ENCODE peak calls at places on chromosome 19, in seven cellular contexts. O, P, F, W, U, M and Y are unnamed samples.

GRCh38 chr19:7857727-7858701 is 16.2 kb downstream of the PRR36 start:
- DNase-seq in O (no peak), P (no peak), F (no peak), W (no peak), U (no peak), M (peak), Y (no peak)

GRCh38 chr19:35000647-35001501 is 751 bp downstream of the GRAMD1A start:
- DNase-seq in O (peak), P (peak), F (peak), W (no peak), U (peak), M (no peak), Y (no peak)

GRCh38 chr19:31349160-31349881 is at the start of gene TSHZ3:
- DNase-seq in O (peak), P (peak), F (peak), W (no peak), U (no peak), M (peak), Y (peak)

GRCh38 chr19:39411832-39412099 is 703 bp upstream of the PLEKHG2 start:
- DNase-seq in O (peak), P (peak), F (peak), W (peak), U (peak), M (peak), Y (peak)

GRCh38 chr19:38978315-38978689 is 2.8 kb upstream of the FBXO17 start:
- DNase-seq in O (no peak), P (no peak), F (no peak), W (no peak), U (no peak), M (no peak), Y (no peak)

GRCh38 chr19:33310606-33311325 is 8.4 kb upstream of the CEBPA start:
- DNase-seq in O (no peak), P (no peak), F (no peak), W (no peak), U (no peak), M (no peak), Y (no peak)

GRCh38 chr19:7806234-7806633 is 23.8 kb upstream of the EVI5L start:
- DNase-seq in O (no peak), P (no peak), F (no peak), W (no peak), U (no peak), M (no peak), Y (no peak)

GRCh38 chr19:10612515-10613119 is 12.7 kb upstream of the SLC44A2 start:
- DNase-seq in O (no peak), P (peak), F (no peak), W (peak), U (no peak), M (no peak), Y (no peak)

GRCh38 chr19:38626401-38626800 is 7.4 kb downstream of the EIF3K start:
- DNase-seq in O (no peak), P (no peak), F (no peak), W (no peak), U (no peak), M (no peak), Y (no peak)

GRCh38 chr19:47644743-47645499 is 36.0 kb downstream of the BICRA start:
- DNase-seq in O (no peak), P (no peak), F (no peak), W (no peak), U (no peak), M (no peak), Y (no peak)

GRCh38 chr19:11279505-11280236 is 16.3 kb upstream of the TSPAN16 start:
- DNase-seq in O (peak), P (no peak), F (no peak), W (peak), U (no peak), M (no peak), Y (no peak)

GRCh38 chr19:35136231-35136630 is 1.4 kb upstream of the LGI4 start:
- DNase-seq in O (no peak), P (no peak), F (no peak), W (no peak), U (no peak), M (no peak), Y (no peak)

GRCh38 chr19:38304866-38305429 is 897 bp downstream of the C19orf33 start:
- DNase-seq in O (no peak), P (peak), F (peak), W (no peak), U (peak), M (no peak), Y (peak)

GRCh38 chr19:49924004-49924880 is 4.8 kb upstream of the ATF5 start:
- DNase-seq in O (no peak), P (no peak), F (no peak), W (no peak), U (peak), M (no peak), Y (no peak)

GRCh38 chr19:17402982-17403855 is 2.2 kb downstream of the BST2 start:
- DNase-seq in O (peak), P (no peak), F (peak), W (peak), U (no peak), M (peak), Y (peak)

GRCh38 chr19:34313188-34313587 is 51.8 kb upstream of the GPI start:
- DNase-seq in O (no peak), P (peak), F (no peak), W (no peak), U (no peak), M (no peak), Y (peak)

GRCh38 chr19:30870861-30871260 is 478.4 kb downstream of the TSHZ3 start:
- DNase-seq in O (no peak), P (no peak), F (no peak), W (no peak), U (no peak), M (no peak), Y (peak)

GRCh38 chr19:39546599-39546998 is 6.6 kb upstream of the EID2 start:
- DNase-seq in O (no peak), P (no peak), F (no peak), W (no peak), U (no peak), M (no peak), Y (no peak)

GRCh38 chr19:33795370-33796163 is 1.1 kb upstream of the KCTD15 start:
- DNase-seq in O (peak), P (peak), F (peak), W (peak), U (peak), M (peak), Y (peak)

GRCh38 chr19:34263745-34264237 is 9.4 kb downstream of the GARRE1 start:
- DNase-seq in O (no peak), P (no peak), F (no peak), W (no peak), U (no peak), M (no peak), Y (no peak)

GRCh38 chr19:15187026-15188007 is 13.5 kb downstream of the NOTCH3 start:
- DNase-seq in O (no peak), P (no peak), F (no peak), W (no peak), U (peak), M (no peak), Y (no peak)

GRCh38 chr19:5960005-5961001 is 17.6 kb downstream of the RANBP3 start:
- DNase-seq in O (no peak), P (no peak), F (no peak), W (no peak), U (no peak), M (no peak), Y (no peak)

GRCh38 chr19:23522431-23522830 is 127.2 kb upstream of the ZNF91 start:
- DNase-seq in O (no peak), P (no peak), F (no peak), W (no peak), U (no peak), M (no peak), Y (no peak)

GRCh38 chr19:9885077-9885552 is 50.0 kb downstream of the PIN1 start:
- DNase-seq in O (no peak), P (peak), F (no peak), W (no peak), U (peak), M (no peak), Y (no peak)

GRCh38 chr19:19581391-19581790 is 37.1 kb downstream of the PBX4 start:
- DNase-seq in O (no peak), P (no peak), F (no peak), W (no peak), U (no peak), M (no peak), Y (no peak)

GRCh38 chr19:38658462-38659306 is 11.2 kb downstream of the ACTN4 start:
- DNase-seq in O (no peak), P (peak), F (peak), W (no peak), U (peak), M (no peak), Y (peak)

GRCh38 chr19:29485293-29485692 is 40.5 kb upstream of the VSTM2B start:
- DNase-seq in O (no peak), P (no peak), F (no peak), W (no peak), U (no peak), M (no peak), Y (no peak)

GRCh38 chr19:7748756-7749155 is 1.4 kb upstream of the CD209 start:
- DNase-seq in O (no peak), P (peak), F (no peak), W (no peak), U (peak), M (no peak), Y (peak)

GRCh38 chr19:49807888-49808675 is 5.0 kb downstream of the FUZ start:
- DNase-seq in O (no peak), P (no peak), F (no peak), W (no peak), U (no peak), M (no peak), Y (no peak)

GRCh38 chr19:27738569-27739193 is 1474.3 kb downstream of the UQCRFS1 start:
- DNase-seq in O (no peak), P (no peak), F (no peak), W (no peak), U (no peak), M (no peak), Y (no peak)

GRCh38 chr19:288911-289310 is 2.3 kb downstream of the PLPP2 start:
- DNase-seq in O (no peak), P (no peak), F (no peak), W (no peak), U (no peak), M (no peak), Y (no peak)

GRCh38 chr19:47564081-47564480 is 8.9 kb downstream of the ZNF541 start:
- DNase-seq in O (no peak), P (no peak), F (no peak), W (no peak), U (peak), M (no peak), Y (no peak)

GRCh38 chr19:345320-345879 is 804 bp upstream of the MIER2 start:
- DNase-seq in O (no peak), P (no peak), F (no peak), W (no peak), U (no peak), M (no peak), Y (no peak)

GRCh38 chr19:29497241-29497640 is 28.6 kb upstream of the VSTM2B start:
- DNase-seq in O (no peak), P (no peak), F (no peak), W (no peak), U (no peak), M (no peak), Y (no peak)

DNA sequence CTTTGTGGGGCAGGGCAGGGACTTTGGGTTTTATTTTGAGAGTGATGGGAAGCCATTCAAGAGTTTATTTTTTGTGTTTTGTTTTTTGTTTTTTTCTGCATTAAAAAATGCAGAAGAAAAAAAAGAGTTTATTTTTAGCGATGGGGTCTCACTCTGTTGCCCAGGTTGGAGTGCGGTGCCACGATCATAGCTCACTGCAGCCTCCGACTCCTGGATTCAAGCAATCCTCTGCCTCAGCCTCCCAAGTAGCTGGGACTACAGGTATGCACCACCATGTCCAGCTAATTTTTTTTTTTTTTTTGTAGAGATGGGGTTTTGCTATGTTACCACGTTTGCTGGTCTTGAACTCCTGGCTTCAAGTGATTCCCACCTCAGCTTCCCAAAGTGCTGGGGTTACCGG is 12.5 kb upstream of the CA11 start:
- DNase-seq in O (no peak), P (no peak), F (no peak), W (no peak), U (no peak), M (no peak), Y (no peak)
- TF ChIP-seq CTCF in O (no peak), P (no peak), F (no peak), W (no peak), U (no peak), M (no peak), Y (no peak)

GRCh38 chr19:44777715-44778347 is at the start of gene CBLC:
- DNase-seq in O (no peak), P (no peak), F (no peak), W (peak), U (peak), M (no peak), Y (peak)
- TF ChIP-seq CTCF in O (no peak), P (no peak), F (no peak), W (no peak), U (no peak), M (peak), Y (no peak)

GRCh38 chr19:4449022-4449825 is 8.4 kb downstream of the UBXN6 start:
- DNase-seq in O (no peak), P (no peak), F (no peak), W (no peak), U (no peak), M (no peak), Y (no peak)
- TF ChIP-seq CTCF in O (no peak), P (no peak), F (no peak), W (no peak), U (no peak), M (no peak), Y (no peak)

DNA sequence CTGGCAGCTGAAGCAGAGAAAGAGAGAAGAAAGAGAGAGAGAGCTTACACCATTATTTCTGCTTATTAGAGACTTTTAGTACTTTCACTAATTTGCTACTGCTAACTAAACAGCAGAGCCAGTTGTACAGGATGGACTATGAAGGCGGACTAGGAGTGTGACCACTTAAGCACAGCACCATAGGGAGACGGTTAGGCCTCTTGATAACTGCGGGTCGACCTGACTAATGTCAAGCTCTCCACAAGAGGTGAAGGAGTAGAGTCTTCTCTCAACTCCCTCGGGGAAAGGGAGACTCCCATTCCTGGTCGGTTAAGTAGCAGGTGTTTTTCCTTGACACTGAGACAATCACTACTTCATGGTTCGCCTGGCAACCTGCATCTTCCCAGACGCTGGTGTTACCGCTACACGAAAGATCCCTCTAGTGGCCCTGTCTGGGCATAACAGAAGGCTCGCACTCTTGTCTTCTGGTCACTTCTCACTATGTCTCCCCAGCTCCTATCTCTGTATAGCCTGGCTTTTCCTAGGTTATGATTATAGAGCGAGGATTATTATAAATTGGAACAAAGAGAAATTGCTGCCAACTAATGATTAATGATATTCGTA is 5.3 kb upstream of the PSG7 start:
- DNase-seq in O (no peak), P (peak), F (peak), W (no peak), U (peak), M (no peak), Y (no peak)
- TF ChIP-seq CTCF in O (no peak), P (peak), F (peak), W (peak), U (peak), M (no peak), Y (no peak)

GRCh38 chr19:45908956-45909355 is 5.6 kb downstream of the NANOS2 start:
- DNase-seq in O (no peak), P (no peak), F (no peak), W (no peak), U (no peak), M (no peak), Y (no peak)
- TF ChIP-seq CTCF in O (no peak), P (no peak), F (no peak), W (no peak), U (no peak), M (no peak), Y (no peak)

DNA sequence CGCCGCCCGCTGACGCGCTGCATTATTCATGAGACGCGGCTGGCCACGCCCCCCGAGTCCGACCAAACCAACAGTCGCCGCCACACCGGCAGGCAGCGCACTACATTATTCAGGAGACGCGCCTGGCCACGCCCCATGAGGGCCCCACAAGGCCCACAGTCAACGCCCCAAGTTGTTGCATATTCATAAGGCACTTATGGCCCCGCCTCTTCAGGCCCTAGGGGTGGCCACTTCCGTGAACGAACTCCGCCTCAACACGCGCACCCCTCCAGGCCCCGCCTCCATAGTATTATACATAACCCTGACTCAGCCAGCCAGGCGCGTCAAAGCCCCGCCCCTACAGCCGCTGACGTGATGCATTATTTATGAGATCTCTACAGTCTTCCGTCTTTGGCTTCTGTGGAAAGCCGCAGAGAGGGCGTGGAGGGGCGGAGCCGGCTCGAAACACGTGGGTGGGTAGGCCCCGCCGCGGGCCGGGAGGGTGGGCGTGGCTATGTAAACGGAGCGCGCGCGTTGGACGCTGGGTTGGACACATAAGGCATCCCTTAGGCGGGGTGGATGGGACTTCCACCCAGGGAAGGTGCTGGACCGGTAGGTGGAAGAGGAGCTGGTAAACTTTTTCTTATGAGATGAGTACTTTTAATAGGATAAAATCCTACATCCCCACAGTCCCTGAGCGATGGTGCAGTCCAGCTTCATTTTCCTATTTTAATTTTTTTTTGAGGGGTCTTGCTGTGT is 423 bp upstream of the ELL start:
- DNase-seq in O (peak), P (peak), F (peak), W (peak), U (peak), M (peak), Y (peak)
- TF ChIP-seq CTCF in O (no peak), P (peak), F (no peak), W (no peak), U (peak), M (no peak), Y (no peak)

GRCh38 chr19:1782501-1782900 is 29.2 kb downstream of the ONECUT3 start:
- DNase-seq in O (no peak), P (no peak), F (no peak), W (no peak), U (no peak), M (no peak), Y (no peak)

GRCh38 chr19:1779604-1779973 is 26.3 kb downstream of the ONECUT3 start:
- DNase-seq in O (no peak), P (no peak), F (no peak), W (no peak), U (no peak), M (no peak), Y (no peak)

GRCh38 chr19:1777149-1777548 is 23.8 kb downstream of the ONECUT3 start:
- DNase-seq in O (no peak), P (no peak), F (no peak), W (no peak), U (no peak), M (no peak), Y (no peak)

GRCh38 chr19:1783354-1783753 is 28.7 kb downstream of the ATP8B3 start:
- DNase-seq in O (no peak), P (no peak), F (no peak), W (no peak), U (no peak), M (no peak), Y (no peak)

DNA sequence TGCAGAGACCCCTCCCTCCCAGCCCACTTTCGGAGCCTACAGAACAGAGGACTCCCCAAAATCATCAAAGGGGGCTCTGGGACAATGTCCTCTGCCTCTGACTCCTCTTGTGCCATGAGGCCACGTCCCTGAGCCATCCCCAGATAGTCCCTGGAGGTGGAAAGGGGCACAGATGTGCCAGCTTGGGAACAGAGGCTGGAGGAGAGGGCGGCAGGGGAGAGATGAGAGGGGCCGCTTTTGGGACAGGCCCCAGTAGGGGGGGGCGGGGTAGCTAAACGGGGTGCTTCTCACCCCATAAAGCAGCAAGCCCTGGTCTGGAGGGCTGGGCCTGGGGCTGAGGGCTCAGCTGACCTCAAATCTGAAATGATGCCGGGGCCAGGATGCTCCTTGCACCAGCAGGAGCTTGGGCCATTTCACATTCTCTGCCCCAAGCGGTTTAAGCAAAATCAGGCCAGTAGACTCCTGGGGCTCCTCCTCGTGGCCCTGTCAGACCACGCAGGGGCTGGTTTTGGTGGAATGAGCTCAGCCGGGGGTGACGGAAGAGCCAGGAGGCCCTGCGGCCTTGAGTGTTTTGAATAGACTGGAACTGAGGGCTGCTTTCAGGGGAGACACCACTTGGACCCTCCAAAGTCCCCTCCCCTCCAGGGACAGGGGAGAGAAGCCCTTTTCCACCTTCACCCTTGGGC is 27.1 kb downstream of the ONECUT3 start:
- DNase-seq in O (no peak), P (peak), F (no peak), W (no peak), U (no peak), M (no peak), Y (no peak)
- TF ChIP-seq CTCF in O (no peak), P (no peak), F (no peak), W (no peak), U (no peak), M (peak), Y (no peak)

GRCh38 chr19:54178581-54179261 is 5.8 kb upstream of the TMC4 start:
- DNase-seq in O (peak), P (no peak), F (no peak), W (no peak), U (peak), M (no peak), Y (no peak)

GRCh38 chr19:54183431-54183830 is 5.9 kb downstream of the MBOAT7 start:
- DNase-seq in O (no peak), P (no peak), F (no peak), W (no peak), U (no peak), M (no peak), Y (no peak)

GRCh38 chr19:54180691-54181091 is 7.7 kb upstream of the TMC4 start:
- DNase-seq in O (no peak), P (no peak), F (no peak), W (no peak), U (no peak), M (no peak), Y (no peak)

GRCh38 chr19:54179262-54179587 is 6.3 kb upstream of the TMC4 start:
- DNase-seq in O (no peak), P (no peak), F (no peak), W (no peak), U (no peak), M (no peak), Y (no peak)

GRCh38 chr19:54179921-54180452 is 7.0 kb upstream of the TMC4 start:
- DNase-seq in O (no peak), P (peak), F (no peak), W (no peak), U (no peak), M (peak), Y (no peak)
- TF ChIP-seq CTCF in O (no peak), P (peak), F (peak), W (no peak), U (no peak), M (peak), Y (no peak)